ENCODE peak calls at places on chromosomes 5 and 9, in six cellular contexts. D is AG08396, O is osteocyte, W is RPMI8226, T is fibroblast of mammary gland, E is KG1. G is an unnamed sample.
A peak's percentile ranks its signal among the peaks of the same experiment; 100 is the strongest.

GRCh38 chr5:111869681-111870080 is 112.7 kb upstream of the NREP start:
- DNase-seq in D (no peak), T (peak; percentile 54), E (no peak), O (no peak), W (no peak), G (peak; percentile 37)

GRCh38 chr5:67813879-67814539 is 401.5 kb upstream of the PIK3R1 start:
- DNase-seq in T (no peak), O (no peak), D (no peak), E (no peak), W (no peak), G (no peak)

GRCh38 chr5:158121678-158122077 is 262.7 kb upstream of the CLINT1 start:
- DNase-seq in O (no peak), D (no peak), E (no peak), W (no peak), T (no peak), G (no peak)

GRCh38 chr5:79843450-79844388 is 147.3 kb downstream of the MTX3 start:
- DNase-seq in O (peak; percentile 69), E (no peak), W (no peak), D (no peak), T (no peak), G (no peak)

GRCh38 chr5:27810458-27810857 is 772.1 kb upstream of the CDH9 start:
- DNase-seq in D (no peak), O (no peak), E (no peak), W (no peak), T (peak; percentile 35), G (no peak)

GRCh38 chr5:60810438-60811085 is 33.5 kb downstream of the ELOVL7 start:
- DNase-seq in T (peak; percentile 11), O (no peak), E (no peak), W (no peak), D (peak; percentile 13), G (peak; percentile 6)

GRCh38 chr5:72452515-72453259 is 54.5 kb downstream of the ZNF366 start:
- DNase-seq in O (no peak), T (peak; percentile 92), W (no peak), D (peak; percentile 82), E (no peak), G (peak; percentile 84)

GRCh38 chr5:79172269-79172668 is 60.7 kb downstream of the BHMT start:
- DNase-seq in T (no peak), E (no peak), O (no peak), D (no peak), W (no peak), G (no peak)

GRCh38 chr5:143200781-143201398 is 202.6 kb downstream of the NR3C1 start:
- DNase-seq in O (no peak), D (peak; percentile 43), W (no peak), T (peak; percentile 90), E (no peak), G (peak; percentile 80)

GRCh38 chr5:157366741-157367684 is 93.0 kb upstream of the NIPAL4 start:
- DNase-seq in E (no peak), W (no peak), O (peak; percentile 83), T (peak; percentile 81), D (peak; percentile 76), G (peak; percentile 78)

GRCh38 chr5:14871084-14871572 is 450 bp downstream of the ANKH start:
- DNase-seq in W (peak; percentile 19), E (no peak), T (no peak), D (no peak), O (no peak), G (no peak)

GRCh38 chr5:79800979-79801827 is 111.6 kb downstream of the CMYA5 start:
- DNase-seq in O (no peak), E (no peak), T (peak; percentile 13), D (peak; percentile 18), W (peak; percentile 55), G (no peak)

GRCh38 chr9:122498883-122499288 is 11.7 kb upstream of the OR1J2 start:
- DNase-seq in O (no peak), T (peak; percentile 59), D (peak; percentile 55), E (peak; percentile 9), W (peak; percentile 35), G (peak; percentile 56)

GRCh38 chr9:75161116-75161857 is 73.0 kb downstream of the OSTF1 start:
- DNase-seq in T (no peak), E (no peak), D (no peak), W (no peak), O (no peak), G (no peak)

GRCh38 chr9:114282507-114282906 is 40.4 kb upstream of the ORM1 start:
- DNase-seq in T (no peak), E (no peak), D (no peak), O (no peak), W (no peak), G (no peak)

GRCh38 chr9:100277166-100277979 is 75.4 kb downstream of the TEX10 start:
- DNase-seq in O (no peak), E (no peak), T (peak; percentile 91), D (peak; percentile 15), W (no peak), G (peak; percentile 58)

GRCh38 chr5:37554938-37555337 is 175.8 kb downstream of the WDR70 start:
- DNase-seq in E (no peak), W (peak; percentile 46), O (no peak), T (peak; percentile 23), D (peak; percentile 23), G (no peak)

GRCh38 chr9:84139296-84140100 is 158.9 kb downstream of the RMI1 start:
- DNase-seq in T (peak; percentile 23), O (no peak), D (no peak), E (no peak), W (peak; percentile 53), G (peak; percentile 44)

GRCh38 chr5:90553711-90554110 is 4.9 kb upstream of the ADGRV1 start:
- DNase-seq in D (no peak), W (no peak), T (no peak), O (no peak), E (no peak), G (no peak)

GRCh38 chr9:93268551-93269314 is 84.8 kb downstream of the WNK2 start:
- DNase-seq in E (no peak), O (peak; percentile 80), D (peak; percentile 6), T (no peak), W (peak; percentile 91), G (peak; percentile 2)

GRCh38 chr9:104991144-104991953 is 63.4 kb upstream of the ABCA1 start:
- DNase-seq in T (peak; percentile 80), D (peak; percentile 88), E (peak; percentile 80), W (peak; percentile 91), O (peak; percentile 92), G (peak; percentile 93)

G was measured in GM03348.